ENCODE peak calls at places on chromosome 16, in four cellular contexts. One of them, this sample, is unnamed.

GRCh38 chr16:81036751-81037350 is 1.2 kb downstream of the ATMIN start:
- DNase-seq in AG04450: no peak
- DNase-seq in A549: no peak
- DNase-seq in effector memory CD4-positive, alpha-beta T cell: no peak
- DNase-seq in this sample: no peak

GRCh38 chr16:59633996-59634579 is 900.0 kb upstream of the GOT2 start:
- DNase-seq in AG04450: peak
- DNase-seq in A549: no peak
- DNase-seq in effector memory CD4-positive, alpha-beta T cell: no peak
- DNase-seq in this sample: no peak

GRCh38 chr16:76450890-76451289 is 173.7 kb downstream of the CNTNAP4 start:
- DNase-seq in AG04450: no peak
- DNase-seq in A549: no peak
- DNase-seq in effector memory CD4-positive, alpha-beta T cell: no peak
- DNase-seq in this sample: no peak

GRCh38 chr16:79595916-79596450 is 4.6 kb downstream of the MAF start:
- DNase-seq in AG04450: no peak
- DNase-seq in A549: no peak
- DNase-seq in effector memory CD4-positive, alpha-beta T cell: no peak
- DNase-seq in this sample: no peak

GRCh38 chr16:2919511-2920255 is 8.0 kb downstream of the FLYWCH1 start:
- DNase-seq in AG04450: peak
- DNase-seq in A549: peak
- DNase-seq in effector memory CD4-positive, alpha-beta T cell: peak
- DNase-seq in this sample: peak

GRCh38 chr16:83994087-83994486 is 26.0 kb downstream of the NECAB2 start:
- DNase-seq in AG04450: peak
- DNase-seq in A549: peak
- DNase-seq in effector memory CD4-positive, alpha-beta T cell: no peak
- DNase-seq in this sample: no peak

GRCh38 chr16:56370185-56370584 is 55.2 kb downstream of the AMFR start:
- DNase-seq in AG04450: no peak
- DNase-seq in A549: no peak
- DNase-seq in effector memory CD4-positive, alpha-beta T cell: no peak
- DNase-seq in this sample: no peak

GRCh38 chr16:74076568-74076967 is 220.0 kb upstream of the PSMD7 start:
- DNase-seq in AG04450: no peak
- DNase-seq in A549: no peak
- DNase-seq in effector memory CD4-positive, alpha-beta T cell: no peak
- DNase-seq in this sample: no peak

GRCh38 chr16:31693733-31694132 is 166.0 kb downstream of the AHSP start:
- DNase-seq in AG04450: no peak
- DNase-seq in A549: no peak
- DNase-seq in effector memory CD4-positive, alpha-beta T cell: no peak
- DNase-seq in this sample: no peak

GRCh38 chr16:70432304-70432799 is 6.5 kb downstream of the ST3GAL2 start:
- DNase-seq in AG04450: no peak
- DNase-seq in A549: no peak
- DNase-seq in effector memory CD4-positive, alpha-beta T cell: no peak
- DNase-seq in this sample: no peak
- H3K4me3 ChIP-seq in AG04450: no peak
- H3K4me3 ChIP-seq in A549: no peak
- H3K4me3 ChIP-seq in effector memory CD4-positive, alpha-beta T cell: no peak
- H3K4me3 ChIP-seq in this sample: no peak

GRCh38 chr16:57471209-57471608 is 8.7 kb downstream of the POLR2C start:
- DNase-seq in AG04450: no peak
- DNase-seq in A549: no peak
- DNase-seq in effector memory CD4-positive, alpha-beta T cell: no peak
- DNase-seq in this sample: no peak
- H3K27ac ChIP-seq in AG04450: no peak
- H3K27ac ChIP-seq in A549: peak
- H3K27ac ChIP-seq in effector memory CD4-positive, alpha-beta T cell: no peak
- H3K27ac ChIP-seq in this sample: no peak

GRCh38 chr16:30353438-30354129 is 1.5 kb downstream of the CD2BP2 start:
- DNase-seq in AG04450: no peak
- DNase-seq in A549: no peak
- DNase-seq in effector memory CD4-positive, alpha-beta T cell: no peak
- DNase-seq in this sample: no peak
- H3K4me3 ChIP-seq in AG04450: peak
- H3K4me3 ChIP-seq in A549: peak
- H3K4me3 ChIP-seq in effector memory CD4-positive, alpha-beta T cell: no peak
- H3K4me3 ChIP-seq in this sample: no peak

GRCh38 chr16:67552476-67552875 is 9.8 kb upstream of the CTCF start:
- DNase-seq in AG04450: no peak
- DNase-seq in A549: no peak
- DNase-seq in effector memory CD4-positive, alpha-beta T cell: no peak
- DNase-seq in this sample: no peak

GRCh38 chr16:67558859-67559258 is 3.5 kb upstream of the CTCF start:
- DNase-seq in AG04450: no peak
- DNase-seq in A549: no peak
- DNase-seq in effector memory CD4-positive, alpha-beta T cell: no peak
- DNase-seq in this sample: no peak

GRCh38 chr16:67551972-67552371 is 10.4 kb upstream of the CTCF start:
- DNase-seq in AG04450: no peak
- DNase-seq in A549: no peak
- DNase-seq in effector memory CD4-positive, alpha-beta T cell: no peak
- DNase-seq in this sample: no peak

GRCh38 chr16:67551091-67551490 is 11.2 kb upstream of the CTCF start:
- DNase-seq in AG04450: no peak
- DNase-seq in A549: no peak
- DNase-seq in effector memory CD4-positive, alpha-beta T cell: no peak
- DNase-seq in this sample: no peak

DNA sequence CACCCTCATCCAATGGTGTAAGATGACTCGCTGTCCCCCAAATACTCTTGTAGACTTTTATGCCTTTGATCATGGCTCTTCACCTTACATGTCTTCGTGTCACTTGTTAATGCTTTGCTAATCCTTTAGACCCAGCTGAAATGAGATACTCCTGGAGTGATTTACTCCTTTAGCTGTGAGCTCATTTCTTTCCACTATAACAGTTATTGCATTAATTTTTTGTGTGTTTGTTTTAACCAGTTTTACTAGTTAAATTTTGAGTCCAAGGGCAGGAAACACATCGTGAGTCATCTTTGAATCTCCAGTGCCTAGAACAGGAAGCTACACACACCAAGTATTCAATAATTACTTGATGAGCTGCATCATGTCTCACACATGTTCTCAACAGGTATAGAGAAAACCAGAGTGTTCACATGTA is 6.5 kb upstream of the CTCF start:
- DNase-seq in AG04450: no peak
- DNase-seq in A549: no peak
- DNase-seq in effector memory CD4-positive, alpha-beta T cell: no peak
- DNase-seq in this sample: no peak
- H3K27ac ChIP-seq in AG04450: no peak
- H3K27ac ChIP-seq in A549: peak
- H3K27ac ChIP-seq in effector memory CD4-positive, alpha-beta T cell: peak
- H3K27ac ChIP-seq in this sample: no peak

DNA sequence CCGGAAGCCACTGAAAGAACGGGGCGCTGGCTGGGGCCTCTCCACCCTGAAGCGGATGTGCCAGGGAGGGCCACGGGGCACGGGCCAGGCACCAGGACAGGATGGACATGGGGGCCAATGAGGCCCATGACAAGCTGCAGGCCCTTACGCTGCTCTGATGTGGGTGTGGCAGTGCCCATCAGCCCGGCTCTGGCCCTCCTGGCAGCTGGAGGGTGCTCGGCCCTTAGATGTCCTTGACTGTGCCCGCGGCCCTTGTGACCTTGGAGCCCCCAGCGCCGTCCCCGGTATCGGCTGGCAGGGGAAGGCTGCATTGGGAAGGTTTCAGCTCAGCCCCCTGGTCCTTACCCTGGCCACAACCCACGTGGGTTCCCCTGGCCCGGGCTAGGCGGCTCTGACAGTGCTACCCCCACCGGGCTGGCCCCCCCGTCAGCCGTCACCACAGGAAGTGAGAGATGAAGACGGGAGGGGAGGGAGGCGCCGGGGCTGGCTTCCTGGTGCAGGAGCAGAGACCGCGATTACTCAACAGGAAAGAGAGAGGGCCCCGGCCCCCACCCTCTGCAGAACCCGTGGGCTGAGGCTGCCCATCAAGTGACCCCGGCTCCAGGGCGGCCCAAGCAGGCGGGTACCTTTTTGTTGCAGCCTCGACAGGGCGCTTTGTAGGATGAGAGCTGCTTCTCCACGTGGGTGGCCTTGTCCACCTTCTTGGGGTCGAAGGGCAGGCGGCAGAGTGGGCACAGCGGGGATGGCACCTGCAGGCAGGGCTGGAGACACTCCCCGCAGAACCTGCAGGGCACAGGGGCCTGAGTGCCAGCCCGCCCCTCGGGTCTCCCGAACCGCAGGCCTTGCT is 5.3 kb downstream of the RNF166 start:
- DNase-seq in AG04450: peak
- DNase-seq in A549: no peak
- DNase-seq in effector memory CD4-positive, alpha-beta T cell: peak
- DNase-seq in this sample: no peak
- H3K4me3 ChIP-seq in AG04450: no peak
- H3K4me3 ChIP-seq in A549: no peak
- H3K4me3 ChIP-seq in effector memory CD4-positive, alpha-beta T cell: peak
- H3K4me3 ChIP-seq in this sample: no peak

GRCh38 chr16:14302399-14303181 is 231.5 kb downstream of the MRTFB start:
- DNase-seq in AG04450: no peak
- DNase-seq in A549: no peak
- DNase-seq in effector memory CD4-positive, alpha-beta T cell: no peak
- DNase-seq in this sample: no peak

GRCh38 chr16:14302031-14302398 is 230.9 kb downstream of the MRTFB start:
- DNase-seq in AG04450: no peak
- DNase-seq in A549: peak
- DNase-seq in effector memory CD4-positive, alpha-beta T cell: no peak
- DNase-seq in this sample: no peak

GRCh38 chr16:14304891-14305459 is 233.9 kb downstream of the MRTFB start:
- DNase-seq in AG04450: no peak
- DNase-seq in A549: no peak
- DNase-seq in effector memory CD4-positive, alpha-beta T cell: no peak
- DNase-seq in this sample: no peak

GRCh38 chr16:14303182-14303618 is 232.1 kb downstream of the MRTFB start:
- DNase-seq in AG04450: no peak
- DNase-seq in A549: no peak
- DNase-seq in effector memory CD4-positive, alpha-beta T cell: no peak
- DNase-seq in this sample: no peak

GRCh38 chr16:14303654-14304394 is 232.7 kb downstream of the MRTFB start:
- DNase-seq in AG04450: no peak
- DNase-seq in A549: no peak
- DNase-seq in effector memory CD4-positive, alpha-beta T cell: no peak
- DNase-seq in this sample: no peak
- H3K27ac ChIP-seq in AG04450: peak
- H3K27ac ChIP-seq in A549: peak
- H3K27ac ChIP-seq in effector memory CD4-positive, alpha-beta T cell: no peak
- H3K27ac ChIP-seq in this sample: no peak

GRCh38 chr16:86496262-86496928 is 13.9 kb upstream of the FOXF1 start:
- DNase-seq in AG04450: no peak
- DNase-seq in A549: no peak
- DNase-seq in effector memory CD4-positive, alpha-beta T cell: no peak
- DNase-seq in this sample: no peak
- H3K4me3 ChIP-seq in AG04450: peak
- H3K4me3 ChIP-seq in A549: no peak
- H3K4me3 ChIP-seq in effector memory CD4-positive, alpha-beta T cell: no peak
- H3K4me3 ChIP-seq in this sample: no peak